ENCODE peak calls at places on chromosomes 3 and 15, in nine cellular contexts. One of them, this sample, is unnamed.

GRCh38 chr15:58467121-58467721 is 35.4 kb downstream of the LIPC start:
- DNase-seq in CD8-positive, alpha-beta T cell: no peak
- DNase-seq in A549: no peak
- DNase-seq in AG04450: no peak
- DNase-seq in RKO: no peak
- DNase-seq in dorsolateral prefrontal cortex: no peak
- DNase-seq in HFFc6: no peak
- DNase-seq in smooth muscle cell of the brain vasculature: no peak
- DNase-seq in BE2C: peak
- DNase-seq in this sample: no peak

GRCh38 chr15:40594429-40594836 is 384 bp downstream of the KNL1 start:
- DNase-seq in A549: peak
- DNase-seq in BE2C: peak
- DNase-seq in CD8-positive, alpha-beta T cell: peak
- DNase-seq in HFFc6: peak
- DNase-seq in AG04450: no peak
- DNase-seq in dorsolateral prefrontal cortex: no peak
- DNase-seq in smooth muscle cell of the brain vasculature: no peak
- DNase-seq in RKO: peak
- DNase-seq in this sample: peak

GRCh38 chr3:16604433-16604832 is 790 bp downstream of the DAZL start:
- DNase-seq in HFFc6: no peak
- DNase-seq in CD8-positive, alpha-beta T cell: no peak
- DNase-seq in smooth muscle cell of the brain vasculature: no peak
- DNase-seq in AG04450: no peak
- DNase-seq in RKO: no peak
- DNase-seq in BE2C: no peak
- DNase-seq in A549: no peak
- DNase-seq in dorsolateral prefrontal cortex: no peak
- DNase-seq in this sample: no peak

GRCh38 chr3:114880078-114880477 is 267.0 kb downstream of the ZBTB20 start:
- DNase-seq in AG04450: no peak
- DNase-seq in dorsolateral prefrontal cortex: no peak
- DNase-seq in RKO: no peak
- DNase-seq in BE2C: peak
- DNase-seq in CD8-positive, alpha-beta T cell: no peak
- DNase-seq in A549: no peak
- DNase-seq in HFFc6: no peak
- DNase-seq in smooth muscle cell of the brain vasculature: no peak
- DNase-seq in this sample: no peak

GRCh38 chr3:127074900-127075360 is 92.0 kb downstream of the PLXNA1 start:
- DNase-seq in dorsolateral prefrontal cortex: no peak
- DNase-seq in BE2C: peak
- DNase-seq in HFFc6: peak
- DNase-seq in CD8-positive, alpha-beta T cell: no peak
- DNase-seq in smooth muscle cell of the brain vasculature: peak
- DNase-seq in A549: no peak
- DNase-seq in AG04450: no peak
- DNase-seq in RKO: no peak
- DNase-seq in this sample: peak

GRCh38 chr15:85329561-85330421 is 50.6 kb upstream of the AKAP13 start:
- DNase-seq in HFFc6: peak
- DNase-seq in A549: peak
- DNase-seq in smooth muscle cell of the brain vasculature: no peak
- DNase-seq in CD8-positive, alpha-beta T cell: no peak
- DNase-seq in AG04450: no peak
- DNase-seq in BE2C: no peak
- DNase-seq in dorsolateral prefrontal cortex: no peak
- DNase-seq in RKO: no peak
- DNase-seq in this sample: no peak

GRCh38 chr3:115758076-115758763 is 134.9 kb downstream of the GAP43 start:
- DNase-seq in BE2C: no peak
- DNase-seq in A549: no peak
- DNase-seq in RKO: no peak
- DNase-seq in AG04450: no peak
- DNase-seq in HFFc6: no peak
- DNase-seq in dorsolateral prefrontal cortex: no peak
- DNase-seq in smooth muscle cell of the brain vasculature: no peak
- DNase-seq in CD8-positive, alpha-beta T cell: no peak
- DNase-seq in this sample: no peak

GRCh38 chr3:100425321-100425720 is 24.0 kb downstream of the LNP1 start:
- DNase-seq in HFFc6: no peak
- DNase-seq in A549: no peak
- DNase-seq in AG04450: no peak
- DNase-seq in dorsolateral prefrontal cortex: no peak
- DNase-seq in RKO: no peak
- DNase-seq in BE2C: no peak
- DNase-seq in smooth muscle cell of the brain vasculature: no peak
- DNase-seq in CD8-positive, alpha-beta T cell: no peak
- DNase-seq in this sample: no peak

GRCh38 chr3:157499342-157499963 is 3.8 kb downstream of the VEPH1 start:
- DNase-seq in HFFc6: no peak
- DNase-seq in smooth muscle cell of the brain vasculature: no peak
- DNase-seq in AG04450: no peak
- DNase-seq in RKO: no peak
- DNase-seq in dorsolateral prefrontal cortex: no peak
- DNase-seq in A549: no peak
- DNase-seq in CD8-positive, alpha-beta T cell: no peak
- DNase-seq in BE2C: no peak
- DNase-seq in this sample: peak

GRCh38 chr15:78110096-78110495 is 17.7 kb downstream of the SH2D7 start:
- DNase-seq in AG04450: no peak
- DNase-seq in CD8-positive, alpha-beta T cell: no peak
- DNase-seq in smooth muscle cell of the brain vasculature: no peak
- DNase-seq in A549: no peak
- DNase-seq in RKO: no peak
- DNase-seq in HFFc6: no peak
- DNase-seq in dorsolateral prefrontal cortex: no peak
- DNase-seq in BE2C: no peak
- DNase-seq in this sample: no peak

GRCh38 chr3:179961081-179962078 is 75.4 kb downstream of the PEX5L start:
- DNase-seq in dorsolateral prefrontal cortex: no peak
- DNase-seq in AG04450: no peak
- DNase-seq in smooth muscle cell of the brain vasculature: no peak
- DNase-seq in RKO: no peak
- DNase-seq in CD8-positive, alpha-beta T cell: no peak
- DNase-seq in BE2C: no peak
- DNase-seq in A549: no peak
- DNase-seq in HFFc6: no peak
- DNase-seq in this sample: no peak

GRCh38 chr3:5194801-5195509 is 7.4 kb downstream of the EDEM1 start:
- DNase-seq in smooth muscle cell of the brain vasculature: no peak
- DNase-seq in BE2C: no peak
- DNase-seq in CD8-positive, alpha-beta T cell: peak
- DNase-seq in dorsolateral prefrontal cortex: no peak
- DNase-seq in RKO: peak
- DNase-seq in A549: peak
- DNase-seq in AG04450: peak
- DNase-seq in HFFc6: peak
- DNase-seq in this sample: no peak

GRCh38 chr3:167887096-167887495 is 151.6 kb downstream of the SERPINI1 start:
- DNase-seq in CD8-positive, alpha-beta T cell: no peak
- DNase-seq in RKO: peak
- DNase-seq in dorsolateral prefrontal cortex: no peak
- DNase-seq in A549: no peak
- DNase-seq in BE2C: no peak
- DNase-seq in HFFc6: no peak
- DNase-seq in AG04450: no peak
- DNase-seq in smooth muscle cell of the brain vasculature: no peak
- DNase-seq in this sample: no peak

GRCh38 chr3:16309558-16309957 is 44.5 kb downstream of the OXNAD1 start:
- DNase-seq in AG04450: no peak
- DNase-seq in HFFc6: no peak
- DNase-seq in A549: no peak
- DNase-seq in dorsolateral prefrontal cortex: no peak
- DNase-seq in BE2C: no peak
- DNase-seq in smooth muscle cell of the brain vasculature: no peak
- DNase-seq in RKO: peak
- DNase-seq in CD8-positive, alpha-beta T cell: peak
- DNase-seq in this sample: no peak

GRCh38 chr3:119998166-119998565 is 96.1 kb downstream of the GSK3B start:
- DNase-seq in RKO: no peak
- DNase-seq in dorsolateral prefrontal cortex: no peak
- DNase-seq in CD8-positive, alpha-beta T cell: no peak
- DNase-seq in AG04450: no peak
- DNase-seq in A549: no peak
- DNase-seq in smooth muscle cell of the brain vasculature: no peak
- DNase-seq in HFFc6: no peak
- DNase-seq in BE2C: no peak
- DNase-seq in this sample: no peak

GRCh38 chr3:119681279-119681678 is 4.1 kb upstream of the COX17 start:
- DNase-seq in CD8-positive, alpha-beta T cell: no peak
- DNase-seq in HFFc6: peak
- DNase-seq in dorsolateral prefrontal cortex: no peak
- DNase-seq in smooth muscle cell of the brain vasculature: no peak
- DNase-seq in AG04450: no peak
- DNase-seq in BE2C: peak
- DNase-seq in RKO: peak
- DNase-seq in A549: peak
- DNase-seq in this sample: no peak

GRCh38 chr15:80619677-80620076 is 75.4 kb upstream of the ABHD17C start:
- DNase-seq in AG04450: no peak
- DNase-seq in smooth muscle cell of the brain vasculature: no peak
- DNase-seq in dorsolateral prefrontal cortex: no peak
- DNase-seq in BE2C: no peak
- DNase-seq in HFFc6: peak
- DNase-seq in A549: no peak
- DNase-seq in CD8-positive, alpha-beta T cell: no peak
- DNase-seq in RKO: peak
- DNase-seq in this sample: no peak

GRCh38 chr15:37122703-37123102 is 22.4 kb upstream of the MEIS2 start:
- DNase-seq in dorsolateral prefrontal cortex: no peak
- DNase-seq in RKO: no peak
- DNase-seq in HFFc6: no peak
- DNase-seq in A549: no peak
- DNase-seq in AG04450: no peak
- DNase-seq in BE2C: peak
- DNase-seq in smooth muscle cell of the brain vasculature: no peak
- DNase-seq in CD8-positive, alpha-beta T cell: no peak
- DNase-seq in this sample: no peak

GRCh38 chr3:138939563-138940241 is 7.2 kb downstream of the FOXL2 start:
- DNase-seq in smooth muscle cell of the brain vasculature: no peak
- DNase-seq in dorsolateral prefrontal cortex: no peak
- DNase-seq in CD8-positive, alpha-beta T cell: no peak
- DNase-seq in RKO: no peak
- DNase-seq in HFFc6: no peak
- DNase-seq in BE2C: no peak
- DNase-seq in AG04450: no peak
- DNase-seq in A549: no peak
- DNase-seq in this sample: no peak

GRCh38 chr3:88057650-88058321 is 1.0 kb downstream of the CGGBP1 start:
- DNase-seq in CD8-positive, alpha-beta T cell: no peak
- DNase-seq in A549: no peak
- DNase-seq in BE2C: no peak
- DNase-seq in RKO: peak
- DNase-seq in smooth muscle cell of the brain vasculature: peak
- DNase-seq in HFFc6: peak
- DNase-seq in AG04450: no peak
- DNase-seq in dorsolateral prefrontal cortex: no peak
- DNase-seq in this sample: no peak

GRCh38 chr3:31461441-31461840 is 71.3 kb upstream of the STT3B start:
- DNase-seq in HFFc6: no peak
- DNase-seq in smooth muscle cell of the brain vasculature: no peak
- DNase-seq in BE2C: no peak
- DNase-seq in CD8-positive, alpha-beta T cell: no peak
- DNase-seq in AG04450: no peak
- DNase-seq in RKO: no peak
- DNase-seq in dorsolateral prefrontal cortex: no peak
- DNase-seq in A549: no peak
- DNase-seq in this sample: no peak